ENCODE peak calls at places on chromosomes 1 and 21, in eight cellular contexts. D is stimulated activated CD4-positive, alpha-beta T cell treated with anti-CD3 and anti-CD28 coated beads, Interleukin-2, amount 100 ng/mL, for 4 hours; H is effector CD4-positive, alpha-beta T cell; W is small intestine; J is H7; G is tibial artery; B is T follicular helper cell; E is AG04449. Q is an unnamed sample.

GRCh38 chr1:15900662-15901279 is 53.3 kb downstream of the SPEN start:
- DNase-seq in D (no peak), H (no peak), W (no peak), J (no peak), G (no peak), B (no peak), E (no peak), Q (no peak)

GRCh38 chr1:172149377-172149776 is 271.1 kb upstream of the C1orf105 start:
- DNase-seq in D (no peak), H (no peak), W (no peak), J (no peak), G (no peak), B (no peak), E (no peak), Q (no peak)

GRCh38 chr1:41450747-41451285 is 33.7 kb downstream of the EDN2 start:
- DNase-seq in D (no peak), H (no peak), W (no peak), J (no peak), G (no peak), B (no peak), E (no peak), Q (no peak)

GRCh38 chr1:153849487-153850185 is 73.1 kb downstream of the GATAD2B start:
- DNase-seq in D (peak; percentile 1), H (no peak), W (no peak), J (no peak), G (no peak), B (no peak), E (no peak), Q (no peak)

GRCh38 chr1:117061986-117062415 is 1.9 kb downstream of the TTF2 start:
- DNase-seq in D (no peak), H (no peak), W (no peak), J (no peak), G (no peak), B (no peak), E (peak; percentile 53), Q (no peak)

GRCh38 chr1:58062635-58063034 is 483.9 kb downstream of the OMA1 start:
- DNase-seq in D (no peak), H (no peak), W (no peak), J (no peak), G (no peak), B (no peak), E (no peak), Q (no peak)

GRCh38 chr1:203650012-203650836 is 23.6 kb downstream of the ATP2B4 start:
- DNase-seq in D (peak; percentile 35), H (peak; percentile 74), W (peak; percentile 64), J (peak; percentile 90), G (peak; percentile 80), B (peak; percentile 69), E (no peak), Q (peak; percentile 77)

GRCh38 chr21:45080639-45081414 is 6.4 kb downstream of the ADARB1 start:
- DNase-seq in D (peak; percentile 23), H (peak; percentile 38), W (no peak), J (no peak), G (no peak), B (peak; percentile 39), E (no peak), Q (no peak)

GRCh38 chr1:23791434-23792047 is 596 bp downstream of the LYPLA2 start:
- DNase-seq in D (no peak), H (no peak), W (peak; percentile 45), J (peak; percentile 90), G (no peak), B (no peak), E (no peak), Q (no peak)

GRCh38 chr1:59128239-59128736 is 168.6 kb upstream of the FGGY start:
- DNase-seq in D (no peak), H (no peak), W (no peak), J (no peak), G (no peak), B (no peak), E (peak; percentile 54), Q (no peak)

GRCh38 chr1:176111835-176112234 is 95.3 kb downstream of the COP1 start:
- DNase-seq in D (no peak), H (no peak), W (no peak), J (no peak), G (no peak), B (no peak), E (no peak), Q (no peak)

GRCh38 chr1:119701659-119702058 is 10.1 kb upstream of the PHGDH start:
- DNase-seq in D (no peak), H (no peak), W (no peak), J (no peak), G (no peak), B (no peak), E (no peak), Q (no peak)

GRCh38 chr1:7768583-7768982 is 2.5 kb upstream of the VAMP3 start:
- DNase-seq in D (no peak), H (no peak), W (no peak), J (no peak), G (no peak), B (no peak), E (no peak), Q (no peak)

GRCh38 chr21:23017989-23018388 is 2019.8 kb downstream of the NCAM2 start:
- DNase-seq in D (no peak), H (no peak), W (no peak), J (no peak), G (no peak), B (no peak), E (no peak), Q (no peak)

GRCh38 chr1:228045871-228046270 is 36.6 kb upstream of the ARF1 start:
- DNase-seq in D (no peak), H (no peak), W (no peak), J (peak; percentile 66), G (no peak), B (no peak), E (no peak), Q (no peak)

GRCh38 chr1:170097449-170097948 is 23.0 kb upstream of the KIFAP3 start:
- DNase-seq in D (no peak), H (no peak), W (no peak), J (no peak), G (no peak), B (no peak), E (no peak), Q (no peak)

GRCh38 chr1:89167590-89168215 is 8.1 kb downstream of the GBP7 start:
- DNase-seq in D (no peak), H (no peak), W (no peak), J (no peak), G (no peak), B (no peak), E (no peak), Q (no peak)

GRCh38 chr1:61446531-61446991 is 278.4 kb downstream of the TM2D1 start:
- DNase-seq in D (no peak), H (no peak), W (peak; percentile 71), J (no peak), G (no peak), B (no peak), E (no peak), Q (no peak)

GRCh38 chr1:175922254-175922881 is 179.0 kb upstream of the TNR start:
- DNase-seq in D (no peak), H (no peak), W (no peak), J (no peak), G (no peak), B (no peak), E (no peak), Q (no peak)

GRCh38 chr1:115089443-115090340 is at the start of gene TSPAN2:
- DNase-seq in D (peak; percentile 42), H (peak; percentile 56), W (peak; percentile 20), J (peak; percentile 95), G (peak; percentile 97), B (peak; percentile 41), E (no peak), Q (peak; percentile 62)

GRCh38 chr1:46134660-46135331 is 2.4 kb upstream of the PIK3R3 start:
- DNase-seq in D (no peak), H (no peak), W (no peak), J (no peak), G (no peak), B (no peak), E (peak; percentile 45), Q (no peak)